ENCODE peak calls at places on chromosomes 12 and 14, in four cellular contexts. O, Z, M and B are unnamed samples.

GRCh38 chr12:90261283-90261682 is 552.6 kb upstream of the ATP2B1 start:
- DNase-seq in Z (no peak), M (no peak), O (no peak), B (no peak)

GRCh38 chr12:11801643-11802042 is 152.2 kb downstream of the ETV6 start:
- DNase-seq in O (no peak), M (no peak), Z (no peak), B (no peak)

GRCh38 chr12:116160196-116160595 is 117.3 kb downstream of the MED13L start:
- DNase-seq in M (no peak), Z (peak; percentile 41), O (no peak), B (no peak)

GRCh38 chr14:103284574-103285467 is 49.2 kb upstream of the EIF5 start:
- DNase-seq in M (no peak), Z (peak; percentile 72), O (no peak), B (no peak)

GRCh38 chr12:105740970-105741725 is 397.6 kb downstream of the NUAK1 start:
- DNase-seq in O (peak; percentile 48), M (no peak), Z (peak; percentile 24), B (peak; percentile 46)

GRCh38 chr12:57983150-57983857 is 41.9 kb downstream of the ATP23 start:
- DNase-seq in O (peak; percentile 34), Z (peak; percentile 86), M (peak; percentile 30), B (no peak)

GRCh38 chr12:14841761-14842160 is 1.6 kb downstream of the ART4 start:
- DNase-seq in M (no peak), O (no peak), Z (peak; percentile 53), B (peak; percentile 78)

GRCh38 chr12:123153906-123154305 is 3.0 kb upstream of the PITPNM2 start:
- DNase-seq in M (no peak), O (no peak), Z (no peak), B (no peak)

GRCh38 chr12:127459166-127459565 is 807.8 kb upstream of the TMEM132C start:
- DNase-seq in O (no peak), M (no peak), Z (no peak), B (no peak)

GRCh38 chr12:125549171-125549570 is 483.9 kb downstream of the AACS start:
- DNase-seq in M (no peak), O (no peak), Z (no peak), B (no peak)